ENCODE peak calls at places on chromosomes 1 and 21, in ten cellular contexts. I is dorsolateral prefrontal cortex; A is epithelial cell of esophagus; U is CD8-positive, alpha-beta T cell; J is H9; W is AG04449; C is CD14-positive monocyte; L is upper lobe of right lung; S is BJ; Q is omental fat pad. R is an unnamed sample.

GRCh38 chr1:37875833-37876232 is 16.4 kb upstream of the MTF1 start:
- DNase-seq in I (no peak), A (peak), U (no peak), J (no peak), W (no peak), C (no peak), L (no peak), S (no peak), Q (no peak), R (no peak)

GRCh38 chr1:66399888-66400529 is 133.9 kb upstream of the SGIP1 start:
- DNase-seq in I (no peak), A (no peak), U (no peak), J (no peak), W (no peak), C (no peak), L (no peak), S (no peak), Q (no peak), R (no peak)

GRCh38 chr21:20971296-20971921 is 26.8 kb upstream of the NCAM2 start:
- DNase-seq in I (peak), A (peak), U (no peak), J (peak), W (peak), C (no peak), L (no peak), S (no peak), Q (no peak), R (peak)

GRCh38 chr21:38847556-38847955 is 41.8 kb downstream of the ETS2 start:
- DNase-seq in I (no peak), A (peak), U (no peak), J (no peak), W (no peak), C (no peak), L (no peak), S (no peak), Q (no peak), R (no peak)

GRCh38 chr1:5286244-5286643 is 631.8 kb downstream of the AJAP1 start:
- DNase-seq in I (no peak), A (no peak), U (peak), J (no peak), W (no peak), C (no peak), L (no peak), S (no peak), Q (no peak), R (no peak)

GRCh38 chr1:156025873-156026272 is 5.1 kb upstream of the SSR2 start:
- DNase-seq in I (no peak), A (peak), U (peak), J (peak), W (no peak), C (no peak), L (peak), S (no peak), Q (no peak), R (no peak)

GRCh38 chr1:81484284-81484683 is 316.4 kb upstream of the ADGRL2 start:
- DNase-seq in I (no peak), A (no peak), U (no peak), J (no peak), W (no peak), C (no peak), L (no peak), S (no peak), Q (no peak), R (no peak)

GRCh38 chr1:157359309-157360020 is 192.8 kb downstream of the FCRL5 start:
- DNase-seq in I (no peak), A (peak), U (no peak), J (no peak), W (no peak), C (no peak), L (no peak), S (no peak), Q (no peak), R (no peak)

GRCh38 chr1:78355646-78356045 is 135.1 kb upstream of the PTGFR start:
- DNase-seq in I (no peak), A (no peak), U (no peak), J (no peak), W (no peak), C (no peak), L (no peak), S (no peak), Q (no peak), R (no peak)

GRCh38 chr21:26126168-26126553 is 44.4 kb downstream of the APP start:
- DNase-seq in I (no peak), A (no peak), U (no peak), J (no peak), W (no peak), C (no peak), L (no peak), S (no peak), Q (no peak), R (no peak)

GRCh38 chr1:18883636-18884418 is 18.5 kb downstream of the ALDH4A1 start:
- DNase-seq in I (peak), A (peak), U (peak), J (peak), W (no peak), C (no peak), L (peak), S (peak), Q (peak), R (peak)

GRCh38 chr1:181398544-181398943 is 84.8 kb upstream of the CACNA1E start:
- DNase-seq in I (no peak), A (no peak), U (no peak), J (no peak), W (no peak), C (no peak), L (no peak), S (no peak), Q (no peak), R (no peak)

GRCh38 chr1:206732508-206732907 is 38.1 kb upstream of the IL19 start:
- DNase-seq in I (no peak), A (no peak), U (no peak), J (no peak), W (no peak), C (no peak), L (no peak), S (no peak), Q (no peak), R (no peak)

GRCh38 chr1:197976368-197976767 is 59.2 kb downstream of the LHX9 start:
- DNase-seq in I (no peak), A (peak), U (no peak), J (no peak), W (no peak), C (no peak), L (no peak), S (no peak), Q (no peak), R (no peak)

GRCh38 chr21:37082375-37082774 is 9.3 kb downstream of the TTC3 start:
- DNase-seq in I (no peak), A (no peak), U (no peak), J (no peak), W (no peak), C (no peak), L (no peak), S (no peak), Q (no peak), R (no peak)

GRCh38 chr21:37085726-37086125 is 12.7 kb downstream of the TTC3 start:
- DNase-seq in I (no peak), A (no peak), U (no peak), J (no peak), W (no peak), C (no peak), L (no peak), S (no peak), Q (no peak), R (no peak)

GRCh38 chr21:37088196-37088595 is 15.1 kb downstream of the TTC3 start:
- DNase-seq in I (no peak), A (no peak), U (no peak), J (no peak), W (no peak), C (no peak), L (no peak), S (no peak), Q (no peak), R (no peak)

GRCh38 chr21:37082856-37083611 is 10.0 kb downstream of the TTC3 start:
- DNase-seq in I (no peak), A (no peak), U (no peak), J (no peak), W (no peak), C (no peak), L (no peak), S (no peak), Q (no peak), R (no peak)

GRCh38 chr21:37087188-37087587 is 14.1 kb downstream of the TTC3 start:
- DNase-seq in I (no peak), A (peak), U (no peak), J (no peak), W (no peak), C (no peak), L (no peak), S (peak), Q (no peak), R (no peak)
- TF ChIP-seq CTCF in I (peak), A (peak), U (peak), J (peak), W (peak), C (no peak), L (peak), S (peak), Q (no peak), R (peak)

DNA sequence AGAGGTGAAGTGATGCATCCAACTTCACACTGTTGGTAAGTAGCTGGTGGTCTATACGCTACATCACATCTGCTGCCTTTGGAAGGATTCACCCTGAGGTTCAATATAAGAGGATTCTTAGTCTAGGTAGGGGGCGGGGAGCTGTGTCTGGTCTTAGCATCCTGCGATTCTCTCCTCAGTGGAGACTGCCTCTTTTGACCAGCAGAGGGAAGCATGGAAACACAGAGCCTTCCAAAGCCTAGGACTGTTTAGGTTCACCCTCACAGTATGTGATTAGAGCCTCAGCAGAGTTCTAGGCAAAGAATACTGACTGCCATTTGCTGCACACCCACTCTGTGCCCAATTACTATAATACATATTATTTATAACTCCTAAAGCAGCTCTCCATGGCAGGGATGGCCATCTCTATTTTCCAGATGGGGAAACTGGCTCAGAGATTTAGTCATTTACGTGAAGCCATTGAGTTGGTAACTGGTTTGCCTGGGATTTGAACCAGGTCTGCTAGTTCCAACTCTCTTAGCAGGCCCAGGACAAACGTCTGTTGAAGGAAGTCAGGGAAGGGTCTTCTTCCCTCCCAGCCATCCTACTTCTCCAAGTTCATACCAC is 28.9 kb upstream of the EFCAB14 start:
- DNase-seq in I (no peak), A (peak), U (no peak), J (peak), W (no peak), C (no peak), L (no peak), S (no peak), Q (no peak), R (peak)
- TF ChIP-seq CTCF in I (peak), A (peak), U (no peak), J (peak), W (peak), C (no peak), L (peak), S (peak), Q (no peak), R (peak)

DNA sequence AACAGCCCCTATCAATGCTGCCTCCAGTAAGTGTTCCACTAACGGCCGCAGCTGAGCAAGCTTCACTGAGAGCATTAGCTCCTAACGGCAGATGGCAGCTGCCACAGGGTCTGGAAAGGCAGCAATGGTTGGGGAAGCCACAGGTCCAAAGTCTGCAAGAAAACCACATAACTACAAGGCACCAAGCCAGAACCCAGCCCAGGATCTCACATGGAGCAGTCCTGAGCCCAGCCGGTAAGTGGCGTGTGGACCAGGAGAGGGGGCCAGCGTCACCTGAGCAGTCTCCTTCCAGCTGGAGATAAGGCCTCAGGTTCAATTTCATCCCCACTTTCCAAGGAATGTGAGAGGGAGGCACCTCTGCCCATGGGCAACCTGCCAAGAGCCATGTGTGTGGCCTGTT is 13.2 kb downstream of the SYT2 start:
- DNase-seq in I (no peak), A (no peak), U (no peak), J (no peak), W (no peak), C (no peak), L (no peak), S (no peak), Q (no peak), R (no peak)
- TF ChIP-seq CTCF in I (no peak), A (peak), U (no peak), J (peak), W (no peak), C (no peak), L (no peak), S (no peak), Q (no peak), R (no peak)

DNA sequence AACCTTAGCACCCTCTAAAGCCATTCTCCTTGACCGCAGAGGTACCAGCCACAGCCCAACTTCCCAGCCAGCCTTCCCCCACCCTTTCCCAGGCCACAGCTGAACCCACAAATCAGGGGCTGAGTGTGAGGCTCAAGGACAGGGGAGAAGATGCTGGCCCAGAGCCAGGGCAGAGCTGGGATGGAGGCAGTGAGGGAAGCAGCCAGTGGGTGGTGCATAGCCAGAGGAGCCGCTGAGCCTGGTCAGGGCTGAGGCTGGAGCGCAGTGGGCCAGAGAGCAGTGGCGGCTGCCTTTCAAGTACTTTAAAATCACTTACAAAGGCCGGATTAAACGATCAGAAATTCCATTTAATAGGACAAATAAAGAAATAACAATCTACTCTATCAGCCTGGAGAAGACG is 36.3 kb downstream of the DMAP1 start:
- DNase-seq in I (no peak), A (no peak), U (no peak), J (no peak), W (no peak), C (no peak), L (no peak), S (no peak), Q (no peak), R (no peak)
- TF ChIP-seq CTCF in I (no peak), A (no peak), U (no peak), J (peak), W (no peak), C (no peak), L (no peak), S (no peak), Q (no peak), R (no peak)

DNA sequence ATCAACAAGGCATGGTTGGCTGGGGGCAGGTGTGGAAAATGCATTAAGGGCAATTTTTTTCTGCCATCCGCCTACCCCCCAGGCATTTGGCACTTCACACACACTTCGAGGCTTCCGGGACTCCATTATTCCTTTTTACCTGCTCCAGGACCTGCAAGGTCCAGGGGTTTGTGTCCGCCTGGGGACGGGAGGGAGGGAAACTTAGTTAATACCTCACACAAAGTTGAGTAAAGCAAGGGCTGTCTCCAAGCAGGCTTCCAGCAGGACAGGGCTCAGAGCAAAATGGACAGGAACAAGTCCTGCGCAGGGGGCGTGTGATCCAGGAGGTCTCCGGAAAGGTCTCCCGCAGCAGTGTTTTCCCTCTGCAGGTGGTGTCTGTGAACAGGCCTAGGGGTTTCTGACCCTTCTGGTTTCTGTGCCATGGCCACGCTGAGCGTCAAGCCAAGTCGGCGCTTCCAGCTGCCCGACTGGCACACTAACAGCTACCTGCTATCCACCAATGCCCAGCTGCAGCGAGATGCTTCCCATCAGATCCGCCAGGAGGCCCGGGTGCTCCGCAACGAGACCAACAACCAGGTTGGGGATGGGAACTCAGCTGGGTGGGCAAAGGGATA is 715 bp downstream of the TEKT2 start:
- DNase-seq in I (no peak), A (no peak), U (no peak), J (no peak), W (no peak), C (no peak), L (peak), S (no peak), Q (no peak), R (no peak)
- TF ChIP-seq CTCF in I (no peak), A (no peak), U (no peak), J (no peak), W (no peak), C (no peak), L (no peak), S (no peak), Q (no peak), R (no peak)

R was measured in HFF-Myc.